ENCODE peak calls at places on chromosomes 16 and 17, in seven cellular contexts. M, N, Q, G, D, C and B are unnamed samples.

GRCh38 chr16:58501242-58502131 is 1.5 kb downstream of the NDRG4 start:
- DNase-seq in N (peak), M (peak), G (no peak), C (peak), D (no peak), Q (peak), B (peak)

GRCh38 chr17:70609566-70609965 is 440.2 kb downstream of the KCNJ2 start:
- DNase-seq in N (no peak), D (no peak), M (no peak), G (no peak), Q (no peak), C (no peak), B (no peak)

GRCh38 chr17:31907342-31907975 is 6.0 kb upstream of the UTP6 start:
- DNase-seq in Q (peak), G (peak), M (no peak), D (peak), C (no peak), N (no peak), B (no peak)

GRCh38 chr17:6361733-6362132 is 73.2 kb downstream of the AIPL1 start:
- DNase-seq in N (no peak), G (no peak), C (no peak), D (no peak), Q (no peak), M (peak), B (no peak)

GRCh38 chr17:4365628-4366311 is 705 bp downstream of the UBE2G1 start:
- DNase-seq in N (peak), D (no peak), Q (peak), M (peak), C (peak), G (peak), B (no peak)

GRCh38 chr17:5877948-5878347 is 192.2 kb upstream of the WSCD1 start:
- DNase-seq in Q (no peak), N (no peak), G (peak), D (no peak), C (no peak), M (no peak), B (no peak)

GRCh38 chr17:40112718-40113109 is 9.1 kb upstream of the MSL1 start:
- DNase-seq in D (no peak), C (no peak), M (no peak), N (no peak), Q (no peak), G (no peak), B (no peak)

GRCh38 chr17:57986841-57987581 is 1.0 kb downstream of the VEZF1 start:
- DNase-seq in M (no peak), C (peak), N (peak), Q (peak), G (peak), D (peak), B (peak)

GRCh38 chr17:73424571-73424970 is 112.8 kb upstream of the CDC42EP4 start:
- DNase-seq in C (no peak), Q (no peak), N (no peak), G (no peak), D (no peak), M (no peak), B (no peak)

GRCh38 chr16:86568677-86569623 is 2.3 kb downstream of the FOXC2 start:
- DNase-seq in C (no peak), D (no peak), M (no peak), Q (no peak), N (no peak), G (no peak), B (no peak)

GRCh38 chr17:16987830-16988601 is 16.1 kb upstream of the TNFRSF13B start:
- DNase-seq in N (no peak), G (peak), D (peak), Q (peak), C (peak), M (peak), B (no peak)

GRCh38 chr16:85422374-85423185 is 190.5 kb upstream of the GSE1 start:
- DNase-seq in N (peak), M (no peak), Q (peak), G (no peak), D (no peak), C (peak), B (peak)

GRCh38 chr16:85420501-85421337 is 192.4 kb upstream of the GSE1 start:
- DNase-seq in D (peak), G (peak), Q (peak), N (peak), M (peak), C (peak), B (peak)

GRCh38 chr16:85422124-85422373 is 191.1 kb upstream of the GSE1 start:
- DNase-seq in Q (no peak), M (no peak), N (no peak), D (no peak), C (no peak), G (no peak), B (no peak)

GRCh38 chr16:85423186-85423550 is 190.0 kb upstream of the GSE1 start:
- DNase-seq in C (no peak), N (no peak), M (no peak), Q (no peak), D (no peak), G (no peak), B (no peak)

DNA sequence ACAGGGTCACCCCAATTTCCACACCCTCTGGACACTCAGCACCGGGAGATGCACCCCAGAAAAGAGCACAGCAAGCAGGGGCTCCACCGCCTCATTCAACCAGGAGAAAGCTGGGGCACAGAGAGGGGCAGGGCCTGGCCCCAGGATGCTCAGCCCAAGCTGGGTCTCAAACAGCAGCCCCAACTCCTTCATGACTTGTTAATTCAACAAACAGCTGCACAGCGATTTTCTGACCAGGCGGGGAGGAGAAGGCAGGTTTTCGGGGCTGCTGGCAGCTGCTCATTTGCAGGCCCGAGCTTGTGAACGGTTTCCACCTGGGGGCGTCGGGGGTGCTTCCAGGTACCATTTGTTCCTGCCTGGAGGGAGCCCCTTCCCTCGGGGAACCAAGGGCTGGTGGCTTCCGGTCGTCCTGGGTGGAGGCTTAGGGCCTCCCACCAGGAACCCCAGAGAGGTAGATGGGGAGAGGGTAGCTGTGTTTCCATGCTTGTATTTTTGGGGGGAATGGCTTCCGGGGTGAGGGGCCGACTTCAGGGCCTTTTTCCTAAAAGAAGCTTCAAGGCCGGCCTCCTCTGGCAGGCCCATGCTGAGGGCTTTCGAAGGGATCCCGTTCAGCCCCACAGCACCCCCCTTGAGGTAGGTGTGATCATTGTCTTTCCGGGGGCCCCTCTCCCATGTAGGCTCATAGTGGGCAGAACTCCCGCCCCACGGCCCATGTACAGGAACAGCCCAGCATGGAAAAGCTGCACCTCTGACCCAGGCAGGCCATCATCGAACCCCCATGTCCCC is 191.6 kb upstream of the GSE1 start:
- DNase-seq in M (no peak), N (no peak), G (no peak), D (no peak), Q (no peak), C (peak), B (no peak)
- TF ChIP-seq CTCF in M (no peak), N (no peak), G (no peak), D (no peak), Q (no peak), C (no peak), B (no peak)

GRCh38 chr16:48450367-48450766 is 65.2 kb upstream of the SIAH1 start:
- DNase-seq in N (no peak), C (no peak), G (no peak), Q (no peak), M (no peak), D (peak), B (no peak)
- TF ChIP-seq CTCF in N (no peak), C (no peak), G (no peak), Q (no peak), M (no peak), D (no peak), B (no peak)

DNA sequence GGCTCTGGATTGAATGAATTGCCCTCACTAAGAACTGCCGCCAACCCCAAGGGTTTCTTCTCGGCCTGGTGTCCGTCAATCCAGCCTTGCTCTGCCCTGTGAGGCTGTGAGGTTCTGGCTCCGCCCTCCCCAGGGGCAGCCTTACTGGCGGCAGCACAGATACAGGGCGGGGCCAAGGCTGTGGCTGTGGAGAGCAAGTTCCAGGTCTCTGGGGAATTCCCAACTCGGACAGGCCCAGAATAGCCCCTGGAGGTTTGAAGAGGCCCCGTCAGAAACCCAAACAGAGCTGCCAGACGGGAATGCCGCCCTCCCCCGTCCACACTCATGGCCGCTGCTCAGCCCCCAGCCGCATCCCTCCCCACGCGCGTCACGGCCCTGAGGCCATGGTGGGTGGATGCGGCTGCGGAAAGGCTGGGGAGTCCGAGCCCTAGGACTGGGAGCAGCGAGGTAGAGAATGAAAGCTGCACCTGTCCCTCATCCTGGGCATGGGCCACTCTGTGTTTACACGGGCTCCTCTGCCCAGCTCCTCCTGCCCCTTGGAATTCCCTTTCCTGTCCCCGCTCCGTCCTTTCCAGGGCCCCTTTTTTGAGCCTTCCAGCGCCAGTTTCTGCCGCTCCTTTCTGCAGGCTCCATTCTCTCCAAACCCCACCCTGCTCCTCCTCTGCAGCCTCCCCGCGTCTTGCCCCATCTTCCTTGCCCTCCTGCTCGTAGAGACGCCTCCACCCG is 660 bp upstream of the PRRT2 start:
- DNase-seq in G (peak), Q (peak), M (peak), C (peak), D (peak), N (peak), B (peak)
- TF ChIP-seq CTCF in G (no peak), Q (no peak), M (no peak), C (no peak), D (no peak), N (no peak), B (no peak)

GRCh38 chr17:49438885-49439284 is 24.2 kb upstream of the PHB1 start:
- DNase-seq in G (no peak), N (no peak), D (no peak), M (peak), C (no peak), Q (no peak), B (no peak)
- TF ChIP-seq CTCF in G (no peak), N (no peak), D (no peak), M (peak), C (no peak), Q (no peak), B (no peak)

GRCh38 chr17:74748529-74749261 is at the start of gene NHERF1:
- DNase-seq in M (peak), Q (peak), G (peak), N (peak), C (peak), D (peak), B (peak)
- TF ChIP-seq CTCF in M (peak), Q (peak), G (no peak), N (peak), C (peak), D (peak), B (no peak)

GRCh38 chr16:72763927-72764628 is 283.9 kb downstream of the ZFHX3 start:
- DNase-seq in M (no peak), Q (no peak), D (no peak), C (no peak), G (no peak), N (no peak), B (no peak)

GRCh38 chr16:72769876-72770275 is 278.1 kb downstream of the ZFHX3 start:
- DNase-seq in D (no peak), M (no peak), N (no peak), G (no peak), Q (no peak), C (no peak), B (no peak)

GRCh38 chr16:72766506-72766905 is 281.4 kb downstream of the ZFHX3 start:
- DNase-seq in Q (no peak), G (no peak), D (no peak), N (no peak), M (no peak), C (no peak), B (no peak)

DNA sequence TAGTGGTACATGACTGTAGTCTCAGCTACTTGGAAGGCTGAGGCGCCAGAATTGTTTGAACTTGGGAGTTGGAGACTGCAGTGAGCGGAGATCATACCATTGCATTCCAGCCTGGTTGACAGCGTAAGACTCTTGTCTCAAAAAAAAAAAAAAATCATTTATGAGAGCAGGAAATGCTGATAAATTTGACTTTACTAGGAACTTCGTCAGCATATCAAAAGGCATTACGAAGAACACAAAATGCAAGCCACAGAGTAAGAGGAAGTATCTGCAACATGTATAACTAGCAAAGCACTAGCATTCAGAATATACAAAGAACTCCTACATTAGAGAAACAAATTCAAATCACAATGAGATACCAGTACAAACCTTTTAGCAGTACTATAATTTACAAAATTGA is 279.3 kb downstream of the ZFHX3 start:
- DNase-seq in C (no peak), G (no peak), D (no peak), M (no peak), Q (no peak), N (no peak), B (no peak)
- TF ChIP-seq CTCF in C (no peak), G (no peak), D (no peak), M (no peak), Q (no peak), N (no peak), B (no peak)